ENCODE peak calls at places on chromosomes 12 and 14, in six cellular contexts. H, Q, V, N, B and Z are unnamed samples.

GRCh38 chr14:86646688-86647687 is 1117.0 kb downstream of the FLRT2 start:
- DNase-seq in V (peak; percentile 47), H (peak; percentile 52), N (no peak), Q (no peak), B (peak; percentile 36), Z (peak; percentile 7)

GRCh38 chr14:72737560-72737943 is 156.3 kb downstream of the DPF3 start:
- DNase-seq in B (no peak), H (no peak), N (no peak), Q (no peak), V (no peak), Z (peak; percentile 25)

GRCh38 chr14:69404478-69404877 is 6.0 kb downstream of the SLC39A9 start:
- DNase-seq in H (no peak), N (no peak), B (no peak), V (peak; percentile 11), Q (no peak), Z (no peak)

GRCh38 chr14:79051009-79051710 is 881.0 kb downstream of the NRXN3 start:
- DNase-seq in B (no peak), N (no peak), H (no peak), V (no peak), Q (no peak), Z (no peak)

GRCh38 chr12:47038270-47038748 is 41.1 kb upstream of the PCED1B start:
- DNase-seq in N (peak; percentile 34), Q (peak; percentile 76), H (peak; percentile 87), B (no peak), V (no peak), Z (no peak)

GRCh38 chr12:89357297-89357730 is 5.0 kb upstream of the DUSP6 start:
- DNase-seq in B (no peak), Q (no peak), N (peak; percentile 70), V (no peak), H (no peak), Z (no peak)

GRCh38 chr14:104280902-104281767 is 142.7 kb downstream of the KIF26A start:
- DNase-seq in B (no peak), N (no peak), V (no peak), Q (no peak), H (no peak), Z (no peak)

GRCh38 chr14:22979748-22980392 is 2.5 kb downstream of the AJUBA start:
- DNase-seq in V (no peak), H (no peak), N (no peak), Q (no peak), B (no peak), Z (peak; percentile 23)

GRCh38 chr14:32513571-32514009 is 184.5 kb downstream of the AKAP6 start:
- DNase-seq in H (peak; percentile 49), N (no peak), V (no peak), B (peak; percentile 7), Q (no peak), Z (peak; percentile 52)

GRCh38 chr14:75648066-75648838 is 12.4 kb downstream of the ERG28 start:
- DNase-seq in H (peak; percentile 97), V (no peak), N (peak; percentile 75), B (no peak), Q (peak; percentile 94), Z (peak; percentile 82)

GRCh38 chr14:96832351-96832750 is 35.2 kb downstream of the VRK1 start:
- DNase-seq in N (no peak), Q (no peak), H (no peak), V (no peak), B (no peak), Z (peak; percentile 13)

GRCh38 chr12:81170072-81170471 is 92.2 kb downstream of the ACSS3 start:
- DNase-seq in V (no peak), B (no peak), Q (no peak), N (no peak), H (no peak), Z (peak; percentile 46)

GRCh38 chr12:14827043-14827442 is 13.1 kb upstream of the SMCO3 start:
- DNase-seq in B (no peak), H (peak; percentile 51), Q (no peak), N (no peak), V (no peak), Z (peak; percentile 19)

GRCh38 chr12:72072613-72073212 is 134.1 kb downstream of the TPH2 start:
- DNase-seq in H (no peak), V (no peak), N (peak; percentile 33), B (no peak), Q (no peak), Z (no peak)

GRCh38 chr12:64780531-64781373 is 21.5 kb upstream of the GNS start:
- DNase-seq in Q (peak; percentile 66), N (peak; percentile 61), V (peak; percentile 66), B (peak; percentile 61), H (peak; percentile 59), Z (peak; percentile 40)

GRCh38 chr12:64782181-64782580 is 23.0 kb upstream of the GNS start:
- DNase-seq in H (no peak), Q (no peak), V (no peak), N (no peak), B (no peak), Z (no peak)

GRCh38 chr12:64779349-64779974 is 20.3 kb upstream of the GNS start:
- DNase-seq in N (no peak), V (no peak), H (no peak), Q (no peak), B (no peak), Z (no peak)

GRCh38 chr12:64780220-64780530 is 21.0 kb upstream of the GNS start:
- DNase-seq in V (no peak), H (no peak), Q (no peak), N (no peak), B (no peak), Z (no peak)

DNA sequence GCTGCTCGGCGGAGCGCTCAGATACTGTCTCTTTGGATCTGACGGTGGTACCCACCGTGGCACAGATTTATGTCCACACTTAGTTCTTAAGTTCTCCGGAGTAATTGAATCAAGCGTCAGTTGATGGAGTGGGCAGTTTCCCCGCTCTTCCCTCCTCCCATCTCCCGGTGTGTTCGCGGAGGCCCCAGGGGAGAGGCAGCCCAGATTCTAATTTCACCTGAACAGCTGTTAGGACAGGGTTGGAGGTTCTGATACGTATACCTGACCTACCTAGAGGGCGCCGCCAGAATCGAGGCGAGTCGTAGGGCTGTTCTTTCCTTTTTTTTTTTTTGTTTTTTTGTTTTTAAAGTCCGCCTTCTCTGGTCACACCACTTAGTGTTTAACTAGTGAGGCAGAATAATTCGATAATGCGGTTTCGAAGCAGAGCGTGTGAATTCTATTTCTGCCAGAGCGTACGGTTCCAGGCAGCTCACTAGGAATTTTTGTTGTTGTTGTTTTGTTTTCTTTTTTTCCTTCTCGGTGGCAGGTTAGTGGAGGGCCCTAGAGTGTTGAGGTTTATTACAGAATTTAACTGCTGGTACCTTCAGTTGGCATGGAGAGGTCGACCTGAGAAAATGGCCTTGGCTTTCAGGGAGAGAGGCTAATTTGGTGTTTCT is 22.3 kb upstream of the GNS start:
- DNase-seq in B (peak; percentile 67), V (peak; percentile 53), H (peak; percentile 53), N (no peak), Q (peak; percentile 68), Z (no peak)
- TF ChIP-seq EZH2 in B (no peak), V (peak; percentile 7), H (no peak), N (peak; percentile 38), Q (no peak), Z (peak; percentile 92)

GRCh38 chr12:11687538-11687937 is 38.1 kb downstream of the ETV6 start:
- DNase-seq in H (no peak), B (no peak), N (no peak), Q (no peak), V (no peak), Z (no peak)

GRCh38 chr12:11688379-11688778 is 38.9 kb downstream of the ETV6 start:
- DNase-seq in H (no peak), N (no peak), B (no peak), V (no peak), Q (no peak), Z (no peak)

GRCh38 chr12:11693068-11693467 is 43.6 kb downstream of the ETV6 start:
- DNase-seq in B (no peak), H (no peak), V (no peak), N (no peak), Q (no peak), Z (no peak)

GRCh38 chr12:11688831-11689230 is 39.4 kb downstream of the ETV6 start:
- DNase-seq in N (no peak), V (no peak), B (no peak), H (no peak), Q (no peak), Z (peak; percentile 32)

DNA sequence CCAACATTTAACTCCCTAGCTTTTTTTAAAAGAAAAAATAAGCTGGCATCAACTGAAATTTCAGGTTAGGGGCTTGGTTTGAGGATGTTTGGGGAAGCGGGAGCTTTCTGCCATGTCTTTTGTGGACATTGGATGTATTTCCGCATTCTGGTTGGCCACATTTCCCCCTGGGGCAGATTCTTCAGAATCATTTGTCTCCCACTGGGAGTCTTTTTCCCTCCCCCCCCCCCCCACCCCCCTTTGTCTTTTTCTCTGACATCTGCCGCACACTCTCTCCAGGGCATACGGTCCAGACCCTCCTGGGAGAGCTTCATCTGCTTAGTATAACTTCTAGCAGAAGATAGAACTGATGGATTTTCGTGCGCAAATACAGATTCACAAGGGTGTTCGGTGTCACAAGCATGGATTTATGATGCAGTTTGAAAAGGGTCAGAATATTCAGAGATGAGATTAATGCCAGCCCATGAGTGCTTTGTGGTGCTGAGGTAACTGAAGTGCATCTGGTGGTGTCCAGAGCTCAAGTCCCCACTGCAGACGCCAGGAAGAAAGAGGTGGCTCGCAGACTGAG is 40.2 kb downstream of the ETV6 start:
- DNase-seq in H (no peak), V (no peak), N (no peak), B (no peak), Q (no peak), Z (no peak)
- H4K20me1 ChIP-seq in H (no peaks in the 10 kb centered on the region), V (no peaks in the 10 kb centered on the region), N (no peaks in the 10 kb centered on the region), B (no peaks in the 10 kb centered on the region), Q (peaks cover 5% of the 10 kb centered on the region), Z (no peaks in the 10 kb centered on the region)

DNA sequence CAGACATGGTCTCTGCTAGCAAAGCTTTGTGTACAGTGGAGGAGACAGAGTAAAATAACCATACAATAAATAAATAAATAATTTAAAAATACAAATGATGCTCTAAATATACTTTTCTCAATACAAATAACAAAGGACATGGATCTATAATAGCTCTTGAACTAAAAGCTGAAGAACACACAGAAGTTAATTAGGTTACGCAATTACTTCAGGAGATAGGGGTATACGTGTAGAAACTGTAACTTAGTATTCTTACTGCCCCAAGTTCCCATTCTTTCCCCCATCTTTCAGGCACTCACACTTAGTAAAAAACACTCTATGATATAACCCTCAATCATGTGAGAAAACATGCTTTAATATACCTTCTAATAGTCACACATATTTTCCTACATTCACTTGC is 44.2 kb downstream of the INSM2 start:
- DNase-seq in Q (no peak), H (no peak), V (no peak), B (no peak), N (no peak), Z (no peak)
- H3K9me2 ChIP-seq in Q (no peaks in the 10 kb centered on the region), H (no peaks in the 10 kb centered on the region), V (no peaks in the 10 kb centered on the region), B (no peaks in the 10 kb centered on the region), N (no peaks in the 10 kb centered on the region), Z (no peaks in the 10 kb centered on the region)

DNA sequence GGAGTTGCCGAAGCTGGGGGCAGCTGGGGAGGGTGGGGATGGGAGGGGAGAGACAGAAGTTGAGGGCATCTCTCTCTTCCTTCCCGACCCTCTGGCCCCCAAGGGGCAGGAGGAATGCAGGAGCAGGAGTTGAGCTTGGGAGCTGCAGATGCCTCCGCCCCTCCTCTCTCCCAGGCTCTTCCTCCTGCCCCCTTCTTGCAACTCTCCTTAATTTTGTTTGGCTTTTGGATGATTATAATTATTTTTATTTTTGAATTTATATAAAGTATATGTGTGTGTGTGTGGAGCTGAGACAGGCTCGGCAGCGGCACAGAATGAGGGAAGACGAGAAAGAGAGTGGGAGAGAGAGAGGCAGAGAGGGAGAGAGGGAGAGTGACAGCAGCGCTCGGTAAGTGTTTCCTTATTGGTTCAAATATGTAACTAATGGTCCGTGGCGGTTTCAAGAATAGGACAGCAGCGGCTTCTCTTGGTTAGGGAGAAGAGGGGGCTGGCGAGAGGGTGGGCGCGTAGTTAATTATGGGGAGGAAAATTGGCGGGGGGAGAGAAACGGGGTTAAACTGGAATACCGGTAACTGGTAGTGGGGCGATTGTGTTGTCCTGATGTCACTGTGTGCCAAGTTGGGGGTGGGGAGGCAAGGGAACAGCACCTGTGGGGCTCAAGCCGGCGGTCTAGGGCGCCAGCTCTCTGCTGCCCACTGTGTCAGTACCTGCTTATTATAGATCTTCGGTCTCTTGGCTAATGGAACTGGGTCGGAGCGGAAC is 8.4 kb downstream of the HOXC8 start:
- DNase-seq in V (peak; percentile 71), Q (peak; percentile 52), B (no peak), H (peak; percentile 22), N (no peak), Z (peak; percentile 71)
- TF ChIP-seq EZH2 in V (peak; percentile 76), Q (no peak), B (peak; percentile 27), H (no peak), N (no peak), Z (no peak)